ENCODE peak calls at places on chromosomes 7 and 10, in eight cellular contexts. E, K, W, X, O, N, P and A are unnamed samples. For H3K4me1, the result is how much of the 10 kb centered on the place peaks cover.

GRCh38 chr7:73978681-73979563 is 49.1 kb upstream of the ELN start:
- DNase-seq in K (peak), N (peak), X (no peak), P (peak), W (peak), O (peak), E (peak), A (peak)

GRCh38 chr7:42991913-42992576 is 59.9 kb downstream of the MRPL32 start:
- DNase-seq in K (no peak), O (peak), P (no peak), W (no peak), N (peak), X (no peak), E (no peak), A (no peak)

GRCh38 chr7:115044224-115044623 is 122.3 kb downstream of the MDFIC start:
- DNase-seq in K (no peak), W (no peak), E (no peak), P (no peak), O (no peak), X (no peak), N (no peak), A (no peak)

GRCh38 chr7:8176370-8177081 is 85.4 kb downstream of the ICA1 start:
- DNase-seq in N (no peak), W (no peak), X (peak), O (no peak), K (no peak), P (peak), E (no peak), A (no peak)

GRCh38 chr10:127976701-127977367 is 69.9 kb downstream of the PTPRE start:
- DNase-seq in K (no peak), P (no peak), O (no peak), N (no peak), W (no peak), X (no peak), E (no peak), A (no peak)

GRCh38 chr7:143936087-143937009 is 1.3 kb downstream of the OR2F2 start:
- DNase-seq in N (no peak), W (no peak), E (no peak), X (no peak), O (no peak), K (peak), P (no peak), A (no peak)

GRCh38 chr7:51351661-51352060 is 35.1 kb upstream of the COBL start:
- DNase-seq in X (no peak), N (peak), K (no peak), E (no peak), O (no peak), W (no peak), P (no peak), A (no peak)

GRCh38 chr7:15525652-15526263 is 36.1 kb downstream of the AGMO start:
- DNase-seq in W (no peak), P (no peak), O (no peak), K (no peak), N (no peak), E (no peak), X (peak), A (no peak)

GRCh38 chr10:43055217-43055616 is 21.7 kb upstream of the RET start:
- DNase-seq in P (no peak), O (no peak), X (no peak), E (no peak), K (no peak), N (no peak), W (no peak), A (no peak)

GRCh38 chr7:15291707-15292106 is 270.1 kb downstream of the AGMO start:
- DNase-seq in W (no peak), O (peak), P (no peak), X (no peak), E (no peak), K (no peak), N (peak), A (no peak)

GRCh38 chr10:49029666-49030065 is 85.7 kb downstream of the VSTM4 start:
- DNase-seq in E (no peak), O (no peak), P (no peak), K (no peak), W (no peak), N (no peak), X (no peak), A (no peak)

GRCh38 chr10:70381491-70382421 is 669 bp downstream of the LRRC20 start:
- DNase-seq in K (peak), E (peak), P (peak), N (peak), X (peak), O (peak), W (peak), A (peak)

GRCh38 chr7:139693651-139694388 is 84.0 kb downstream of the HIPK2 start:
- DNase-seq in P (no peak), X (no peak), N (no peak), W (no peak), E (no peak), K (no peak), O (no peak), A (no peak)

GRCh38 chr10:46292573-46293023 is 5.8 kb downstream of the ANTXRL start:
- DNase-seq in K (no peak), W (no peak), X (no peak), N (peak), P (no peak), O (no peak), E (no peak), A (no peak)

GRCh38 chr10:118007773-118008172 is 39.0 kb downstream of the RAB11FIP2 start:
- DNase-seq in W (no peak), E (no peak), P (no peak), K (no peak), O (no peak), X (no peak), N (no peak), A (no peak)

GRCh38 chr10:102615361-102615760 is 28.9 kb upstream of the TRIM8 start:
- DNase-seq in P (no peak), E (no peak), W (no peak), K (no peak), N (peak), O (peak), X (no peak), A (peak)

GRCh38 chr10:15176269-15176668 is 7.8 kb upstream of the NMT2 start:
- DNase-seq in K (no peak), E (no peak), P (no peak), O (no peak), W (no peak), X (no peak), N (no peak), A (no peak)

GRCh38 chr7:143882611-143883078 is 19.3 kb downstream of the TCAF1 start:
- DNase-seq in W (peak), N (peak), O (peak), K (peak), X (peak), P (peak), E (peak), A (peak)

GRCh38 chr10:19488592-19489280 is 327.5 kb upstream of the PLXDC2 start:
- DNase-seq in X (peak), K (peak), W (no peak), N (peak), E (peak), P (peak), O (peak), A (peak)

GRCh38 chr10:60704480-60704879 is 73.8 kb upstream of the CDK1 start:
- DNase-seq in N (no peak), P (no peak), E (no peak), O (no peak), W (no peak), K (no peak), X (no peak), A (no peak)

GRCh38 chr10:131775444-131775832 is 125.4 kb upstream of the PPP2R2D start:
- DNase-seq in X (no peak), P (no peak), K (no peak), E (no peak), N (peak), W (no peak), O (no peak), A (no peak)

GRCh38 chr10:9069136-9069535 is 1014.6 kb downstream of the GATA3 start:
- DNase-seq in E (no peak), W (no peak), O (no peak), P (no peak), N (no peak), X (no peak), K (no peak), A (no peak)

GRCh38 chr10:117654105-117654504 is 111.6 kb downstream of the EMX2 start:
- DNase-seq in W (no peak), X (no peak), P (no peak), N (no peak), K (no peak), E (no peak), O (no peak), A (no peak)

GRCh38 chr7:12518920-12519681 is 51.4 kb upstream of the SCIN start:
- DNase-seq in P (no peak), W (no peak), O (peak), X (no peak), N (peak), K (peak), E (no peak), A (no peak)

GRCh38 chr10:72275351-72276012 is 1.8 kb downstream of the DDIT4 start:
- DNase-seq in W (peak), N (no peak), O (no peak), E (peak), K (no peak), X (no peak), P (no peak), A (no peak)

GRCh38 chr7:47743898-47744612 is 162.1 kb upstream of the TNS3 start:
- DNase-seq in E (no peak), O (peak), P (no peak), W (no peak), K (no peak), N (peak), X (no peak), A (no peak)

GRCh38 chr10:17199351-17199804 is 2.1 kb downstream of the TRDMT1 start:
- DNase-seq in N (no peak), X (no peak), O (peak), K (no peak), P (no peak), E (no peak), W (no peak), A (no peak)

GRCh38 chr7:123624527-123625183 is 23.0 kb downstream of the ASB15 start:
- DNase-seq in E (peak), P (no peak), K (peak), N (peak), X (peak), O (peak), W (peak), A (peak)

GRCh38 chr10:110725809-110726641 is 81.9 kb downstream of the RBM20 start:
- DNase-seq in O (peak), X (no peak), K (peak), E (peak), P (no peak), N (peak), W (no peak), A (peak)

GRCh38 chr10:48431871-48432270 is 125.4 kb downstream of the MAPK8 start:
- DNase-seq in K (no peak), N (no peak), W (no peak), P (no peak), O (no peak), X (no peak), E (no peak), A (no peak)

GRCh38 chr7:151918444-151918843 is 37.8 kb upstream of the GALNTL5 start:
- DNase-seq in W (no peak), O (no peak), K (no peak), N (no peak), X (no peak), E (no peak), P (no peak), A (no peak)

GRCh38 chr10:124077216-124077615 is 16.2 kb downstream of the CHST15 start:
- DNase-seq in K (no peak), P (no peak), E (no peak), N (no peak), X (no peak), O (no peak), W (no peak), A (no peak)

GRCh38 chr10:124086097-124086710 is 7.2 kb downstream of the CHST15 start:
- DNase-seq in W (no peak), X (no peak), E (no peak), N (no peak), P (no peak), O (no peak), K (no peak), A (no peak)

DNA sequence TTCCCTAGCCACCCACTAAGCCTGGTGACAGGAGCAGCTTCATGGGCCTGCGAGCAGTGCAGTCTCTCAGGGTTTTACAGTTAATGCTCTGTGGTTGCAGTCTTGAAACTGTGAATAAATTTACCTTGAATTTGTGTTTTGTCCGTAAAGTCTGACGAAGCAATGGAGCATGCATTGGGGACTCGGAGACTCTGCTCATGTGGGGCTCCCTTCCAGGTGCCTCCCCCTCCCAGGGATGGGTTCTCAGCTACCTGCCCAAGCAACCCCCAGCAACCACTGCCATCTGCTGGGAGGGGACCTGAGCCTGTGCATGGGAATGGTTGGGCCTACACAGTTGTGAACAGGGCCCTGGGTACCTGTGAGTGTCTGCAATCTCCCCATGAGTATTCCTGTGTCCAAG is 36.3 kb upstream of the IKZF1 start:
- DNase-seq in P (no peak), W (no peak), N (no peak), K (no peak), O (no peak), X (no peak), E (no peak), A (no peak)
- H3K4me1 ChIP-seq in P (under half), W (under half), N (under half), K (under half), O (under half), X (under half), E (under half), A (under half)

GRCh38 chr10:29627201-29628105 is 7.3 kb downstream of the SVIL start:
- DNase-seq in W (no peak), N (peak), E (no peak), O (no peak), K (no peak), X (no peak), P (no peak), A (no peak)
- H3K4me1 ChIP-seq in W (under half), N (under half), E (under half), O (under half), K (under half), X (under half), P (under half), A (half or more)

DNA sequence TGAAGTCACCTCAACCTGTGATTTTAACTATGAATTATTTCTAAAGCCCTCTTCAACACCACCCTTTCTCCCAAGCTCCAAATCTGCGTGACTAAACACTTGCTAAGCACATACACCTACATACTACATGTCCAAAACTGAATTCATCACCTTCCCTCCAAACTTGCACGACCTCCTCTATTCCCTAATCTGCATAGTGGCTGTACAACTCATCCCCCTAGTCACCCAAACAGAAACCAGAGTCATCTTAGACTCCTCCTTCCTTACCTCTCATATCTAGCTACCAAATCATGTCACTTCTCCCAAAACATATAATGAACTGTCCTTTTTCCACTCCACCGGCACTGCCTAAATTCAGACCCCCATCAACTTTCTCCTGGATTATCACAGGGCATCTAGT is 16.2 kb downstream of the ARHGAP21 start:
- DNase-seq in N (no peak), K (no peak), X (no peak), E (no peak), P (no peak), W (no peak), O (no peak), A (no peak)
- H3K4me1 ChIP-seq in N (under half), K (under half), X (under half), E (half or more), P (under half), W (under half), O (under half), A (under half)

DNA sequence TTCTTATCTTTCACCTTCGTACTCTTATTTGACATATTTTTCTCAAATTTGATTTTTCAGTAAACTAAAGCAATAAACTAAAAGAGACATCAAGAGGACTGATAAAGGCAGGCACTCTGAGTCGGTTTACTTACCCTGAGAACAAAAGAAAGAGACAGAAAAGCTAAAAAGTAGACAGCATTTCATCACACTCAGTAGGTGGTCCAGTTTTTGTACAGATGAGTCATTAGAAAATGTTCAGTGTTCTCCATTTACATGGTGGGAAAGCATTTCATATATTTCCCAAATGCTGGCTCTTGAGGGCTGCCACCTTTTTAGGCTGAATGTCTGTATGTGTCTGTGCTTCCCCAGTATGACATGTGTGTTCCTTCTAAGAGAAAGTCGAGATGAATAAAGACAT is 52.7 kb downstream of the NHLRC2 start:
- DNase-seq in O (no peak), N (no peak), P (no peak), X (no peak), W (no peak), K (no peak), E (no peak), A (no peak)
- H3K4me1 ChIP-seq in O (under half), N (under half), P (under half), X (under half), W (under half), K (under half), E (under half), A (under half)

GRCh38 chr10:104321716-104322415 is 16.4 kb downstream of the ITPRIP start:
- DNase-seq in E (no peak), P (no peak), W (no peak), O (no peak), N (no peak), K (no peak), X (no peak), A (no peak)
- H3K4me1 ChIP-seq in E (half or more), P (under half), W (under half), O (under half), N (under half), K (under half), X (under half), A (half or more)

GRCh38 chr10:79056736-79057391 is 11.9 kb upstream of the ZMIZ1 start:
- DNase-seq in W (peak), O (no peak), K (no peak), P (peak), N (peak), E (no peak), X (peak), A (peak)

GRCh38 chr10:79056361-79056735 is 12.4 kb upstream of the ZMIZ1 start:
- DNase-seq in P (peak), K (no peak), X (peak), O (no peak), W (no peak), N (no peak), E (no peak), A (peak)

GRCh38 chr10:79055100-79055782 is 13.5 kb upstream of the ZMIZ1 start:
- DNase-seq in E (no peak), P (peak), X (peak), N (peak), O (no peak), K (no peak), W (peak), A (no peak)

GRCh38 chr10:79054203-79055099 is 14.3 kb upstream of the ZMIZ1 start:
- DNase-seq in O (no peak), P (peak), W (peak), X (peak), K (peak), N (peak), E (no peak), A (no peak)

GRCh38 chr10:79055892-79056291 is 12.9 kb upstream of the ZMIZ1 start:
- DNase-seq in E (no peak), P (peak), K (no peak), W (peak), O (no peak), N (no peak), X (peak), A (no peak)
- H3K4me1 ChIP-seq in E (under half), P (half or more), K (under half), W (half or more), O (under half), N (under half), X (under half), A (under half)

GRCh38 chr10:34584164-34584563 is 230.9 kb downstream of the PARD3 start:
- DNase-seq in E (no peak), X (no peak), W (no peak), N (no peak), K (peak), O (no peak), P (no peak), A (no peak)
- H3K4me1 ChIP-seq in E (under half), X (under half), W (under half), N (under half), K (under half), O (under half), P (under half), A (under half)

GRCh38 chr7:131016230-131016629 is 282.2 kb upstream of the KLF14 start:
- DNase-seq in N (peak), P (no peak), O (no peak), W (no peak), E (no peak), K (no peak), X (no peak), A (no peak)

GRCh38 chr7:131021460-131021859 is 287.5 kb upstream of the KLF14 start:
- DNase-seq in X (no peak), W (no peak), N (peak), O (no peak), K (no peak), E (no peak), P (no peak), A (no peak)

GRCh38 chr7:131021902-131022301 is 287.9 kb upstream of the KLF14 start:
- DNase-seq in P (no peak), E (no peak), W (no peak), O (no peak), X (no peak), K (no peak), N (no peak), A (no peak)

GRCh38 chr7:131019351-131019750 is 285.3 kb upstream of the KLF14 start:
- DNase-seq in W (no peak), N (no peak), P (no peak), X (no peak), E (no peak), O (no peak), K (no peak), A (no peak)

DNA sequence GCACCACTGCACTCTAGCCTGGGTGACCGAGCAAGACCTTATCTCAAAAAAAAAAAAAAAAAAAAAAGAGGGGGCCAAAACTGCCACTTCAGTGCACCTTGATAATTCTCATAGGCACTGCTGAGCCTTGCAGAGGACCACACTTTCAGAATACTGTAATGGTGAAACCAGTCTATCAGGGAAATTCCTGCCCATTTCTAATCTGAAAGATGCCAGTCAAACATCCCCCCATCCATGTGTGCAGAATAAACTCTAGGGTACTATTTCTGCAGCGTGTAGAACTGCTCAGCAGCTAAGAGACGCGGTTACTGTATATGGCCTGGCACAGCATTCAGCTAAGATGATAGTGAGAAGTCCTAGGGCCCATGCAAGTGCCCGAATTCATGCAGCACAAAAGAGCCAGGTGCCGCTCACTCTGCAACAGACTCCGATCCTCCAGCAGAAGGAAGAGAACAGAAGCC is 286.8 kb upstream of the KLF14 start:
- DNase-seq in N (peak), E (no peak), P (no peak), O (no peak), K (no peak), W (no peak), X (no peak), A (no peak)
- H3K4me1 ChIP-seq in N (under half), E (under half), P (under half), O (under half), K (under half), W (under half), X (under half), A (half or more)